ENCODE peak calls at places on chromosomes 16 and 17, in five cellular contexts. D is cortex of kidney, J is tibial nerve, S is cardiac muscle cell, G is GM12864. Q is an unnamed sample.

GRCh38 chr16:10937068-10937859 is 5.0 kb downstream of the DEXI start:
- DNase-seq in D (no peak), J (no peak), S (no peak), G (no peak), Q (no peak)

GRCh38 chr17:47724705-47725104 is 8.3 kb upstream of the TBX21 start:
- DNase-seq in D (no peak), J (no peak), S (no peak), G (no peak), Q (no peak)

GRCh38 chr16:58032710-58033293 is 7.2 kb downstream of the MMP15 start:
- DNase-seq in D (no peak), J (no peak), S (peak), G (no peak), Q (no peak)

GRCh38 chr17:21282850-21283249 is 1.7 kb upstream of the MAP2K3 start:
- DNase-seq in D (no peak), J (no peak), S (no peak), G (no peak), Q (no peak)

GRCh38 chr17:48375356-48375755 is 54.7 kb downstream of the SKAP1 start:
- DNase-seq in D (no peak), J (no peak), S (no peak), G (no peak), Q (no peak)

GRCh38 chr16:11390573-11391495 is 45.6 kb downstream of the RMI2 start:
- DNase-seq in D (no peak), J (no peak), S (no peak), G (no peak), Q (no peak)

GRCh38 chr16:31568577-31569359 is 41.1 kb downstream of the AHSP start:
- DNase-seq in D (no peak), J (no peak), S (peak), G (no peak), Q (no peak)

GRCh38 chr16:69324585-69325253 is 5.7 kb downstream of the PDF start:
- DNase-seq in D (no peak), J (no peak), S (no peak), G (no peak), Q (no peak)

GRCh38 chr17:76410328-76410965 is 26.0 kb downstream of the SPHK1 start:
- DNase-seq in D (no peak), J (no peak), S (no peak), G (no peak), Q (peak)

GRCh38 chr17:74271902-74272563 is 2.0 kb upstream of the DNAI2 start:
- DNase-seq in D (no peak), J (peak), S (no peak), G (no peak), Q (no peak)

GRCh38 chr16:48623304-48624016 is 13.5 kb upstream of the N4BP1 start:
- DNase-seq in D (peak), J (peak), S (peak), G (no peak), Q (peak)

GRCh38 chr17:78230996-78231931 is at the start of gene TMEM235:
- DNase-seq in D (no peak), J (no peak), S (no peak), G (no peak), Q (no peak)

GRCh38 chr17:77560417-77560816 is 398.1 kb upstream of the TNRC6C start:
- DNase-seq in D (no peak), J (no peak), S (no peak), G (no peak), Q (no peak)

GRCh38 chr16:11300560-11300892 is 19.4 kb upstream of the PRM1 start:
- DNase-seq in D (no peak), J (no peak), S (no peak), G (no peak), Q (no peak)

Q was measured in mucosa of descending colon.